ENCODE peak calls at places on chromosomes 5 and 9, in four cellular contexts. One of them, this sample, is unnamed.

GRCh38 chr5:2370626-2371418 is 380.7 kb downstream of the IRX2 start:
- DNase-seq in activated CD4-positive, CD25-positive, alpha-beta regulatory T cell: no peak
- DNase-seq in T1000: no peak
- DNase-seq in activated naive CD4-positive, alpha-beta T cell treated with anti-CD3 and anti-CD28 coated beads, Interleukin-2, amount 10 ng/mL, durations not matched to agents 7 days and 5 days: no peak
- DNase-seq in this sample: no peak

GRCh38 chr5:176742246-176743105 is 67.9 kb upstream of the UNC5A start:
- DNase-seq in activated CD4-positive, CD25-positive, alpha-beta regulatory T cell: no peak
- DNase-seq in T1000: no peak
- DNase-seq in activated naive CD4-positive, alpha-beta T cell treated with anti-CD3 and anti-CD28 coated beads, Interleukin-2, amount 10 ng/mL, durations not matched to agents 7 days and 5 days: no peak
- DNase-seq in this sample: no peak

GRCh38 chr5:142827934-142828576 is 57.9 kb downstream of the ARHGAP26 start:
- DNase-seq in activated CD4-positive, CD25-positive, alpha-beta regulatory T cell: no peak
- DNase-seq in T1000: no peak
- DNase-seq in activated naive CD4-positive, alpha-beta T cell treated with anti-CD3 and anti-CD28 coated beads, Interleukin-2, amount 10 ng/mL, durations not matched to agents 7 days and 5 days: no peak
- DNase-seq in this sample: no peak

GRCh38 chr5:158235159-158235547 is 376.2 kb upstream of the CLINT1 start:
- DNase-seq in activated CD4-positive, CD25-positive, alpha-beta regulatory T cell: no peak
- DNase-seq in T1000: no peak
- DNase-seq in activated naive CD4-positive, alpha-beta T cell treated with anti-CD3 and anti-CD28 coated beads, Interleukin-2, amount 10 ng/mL, durations not matched to agents 7 days and 5 days: no peak
- DNase-seq in this sample: no peak

GRCh38 chr9:78676623-78677022 is 379.7 kb downstream of the PSAT1 start:
- DNase-seq in activated CD4-positive, CD25-positive, alpha-beta regulatory T cell: no peak
- DNase-seq in T1000: no peak
- DNase-seq in activated naive CD4-positive, alpha-beta T cell treated with anti-CD3 and anti-CD28 coated beads, Interleukin-2, amount 10 ng/mL, durations not matched to agents 7 days and 5 days: no peak
- DNase-seq in this sample: no peak

GRCh38 chr9:73434826-73435225 is 283.2 kb downstream of the ANXA1 start:
- DNase-seq in activated CD4-positive, CD25-positive, alpha-beta regulatory T cell: no peak
- DNase-seq in T1000: no peak
- DNase-seq in activated naive CD4-positive, alpha-beta T cell treated with anti-CD3 and anti-CD28 coated beads, Interleukin-2, amount 10 ng/mL, durations not matched to agents 7 days and 5 days: no peak
- DNase-seq in this sample: no peak

GRCh38 chr5:95861858-95862561 is 39.5 kb upstream of the GLRX start:
- DNase-seq in activated CD4-positive, CD25-positive, alpha-beta regulatory T cell: no peak
- DNase-seq in T1000: no peak
- DNase-seq in activated naive CD4-positive, alpha-beta T cell treated with anti-CD3 and anti-CD28 coated beads, Interleukin-2, amount 10 ng/mL, durations not matched to agents 7 days and 5 days: peak
- DNase-seq in this sample: no peak

GRCh38 chr9:106286249-106286648 is 576.7 kb upstream of the ZNF462 start:
- DNase-seq in activated CD4-positive, CD25-positive, alpha-beta regulatory T cell: no peak
- DNase-seq in T1000: no peak
- DNase-seq in activated naive CD4-positive, alpha-beta T cell treated with anti-CD3 and anti-CD28 coated beads, Interleukin-2, amount 10 ng/mL, durations not matched to agents 7 days and 5 days: no peak
- DNase-seq in this sample: no peak

GRCh38 chr5:140189977-140190867 is 15.2 kb downstream of the CYSTM1 start:
- DNase-seq in activated CD4-positive, CD25-positive, alpha-beta regulatory T cell: no peak
- DNase-seq in T1000: no peak
- DNase-seq in activated naive CD4-positive, alpha-beta T cell treated with anti-CD3 and anti-CD28 coated beads, Interleukin-2, amount 10 ng/mL, durations not matched to agents 7 days and 5 days: no peak
- DNase-seq in this sample: no peak

GRCh38 chr5:919356-920000 is 26.8 kb downstream of the TRIP13 start:
- DNase-seq in activated CD4-positive, CD25-positive, alpha-beta regulatory T cell: no peak
- DNase-seq in T1000: no peak
- DNase-seq in activated naive CD4-positive, alpha-beta T cell treated with anti-CD3 and anti-CD28 coated beads, Interleukin-2, amount 10 ng/mL, durations not matched to agents 7 days and 5 days: no peak
- DNase-seq in this sample: no peak

GRCh38 chr9:88578486-88579362 is 43.7 kb downstream of the NXNL2 start:
- DNase-seq in activated CD4-positive, CD25-positive, alpha-beta regulatory T cell: peak
- DNase-seq in T1000: peak
- DNase-seq in activated naive CD4-positive, alpha-beta T cell treated with anti-CD3 and anti-CD28 coated beads, Interleukin-2, amount 10 ng/mL, durations not matched to agents 7 days and 5 days: peak
- DNase-seq in this sample: peak

GRCh38 chr5:96113170-96113939 is 151.7 kb upstream of the ELL2 start:
- DNase-seq in activated CD4-positive, CD25-positive, alpha-beta regulatory T cell: no peak
- DNase-seq in T1000: no peak
- DNase-seq in activated naive CD4-positive, alpha-beta T cell treated with anti-CD3 and anti-CD28 coated beads, Interleukin-2, amount 10 ng/mL, durations not matched to agents 7 days and 5 days: no peak
- DNase-seq in this sample: no peak

GRCh38 chr5:111983459-111983858 is 226.5 kb upstream of the NREP start:
- DNase-seq in activated CD4-positive, CD25-positive, alpha-beta regulatory T cell: no peak
- DNase-seq in T1000: no peak
- DNase-seq in activated naive CD4-positive, alpha-beta T cell treated with anti-CD3 and anti-CD28 coated beads, Interleukin-2, amount 10 ng/mL, durations not matched to agents 7 days and 5 days: no peak
- DNase-seq in this sample: no peak

GRCh38 chr5:177327539-177328522 is 16.1 kb upstream of the MXD3 start:
- DNase-seq in activated CD4-positive, CD25-positive, alpha-beta regulatory T cell: no peak
- DNase-seq in T1000: peak
- DNase-seq in activated naive CD4-positive, alpha-beta T cell treated with anti-CD3 and anti-CD28 coated beads, Interleukin-2, amount 10 ng/mL, durations not matched to agents 7 days and 5 days: no peak
- DNase-seq in this sample: no peak

GRCh38 chr5:89200899-89201298 is 317.9 kb upstream of the MEF2C start:
- DNase-seq in activated CD4-positive, CD25-positive, alpha-beta regulatory T cell: no peak
- DNase-seq in T1000: no peak
- DNase-seq in activated naive CD4-positive, alpha-beta T cell treated with anti-CD3 and anti-CD28 coated beads, Interleukin-2, amount 10 ng/mL, durations not matched to agents 7 days and 5 days: no peak
- DNase-seq in this sample: no peak

GRCh38 chr9:70484232-70485130 is 70.0 kb upstream of the KLF9 start:
- DNase-seq in activated CD4-positive, CD25-positive, alpha-beta regulatory T cell: no peak
- DNase-seq in T1000: no peak
- DNase-seq in activated naive CD4-positive, alpha-beta T cell treated with anti-CD3 and anti-CD28 coated beads, Interleukin-2, amount 10 ng/mL, durations not matched to agents 7 days and 5 days: no peak
- DNase-seq in this sample: no peak

GRCh38 chr9:73146113-73146815 is 5.4 kb upstream of the ANXA1 start:
- DNase-seq in activated CD4-positive, CD25-positive, alpha-beta regulatory T cell: no peak
- DNase-seq in T1000: no peak
- DNase-seq in activated naive CD4-positive, alpha-beta T cell treated with anti-CD3 and anti-CD28 coated beads, Interleukin-2, amount 10 ng/mL, durations not matched to agents 7 days and 5 days: no peak
- DNase-seq in this sample: no peak

GRCh38 chr9:10371824-10372223 is 241.0 kb downstream of the PTPRD start:
- DNase-seq in activated CD4-positive, CD25-positive, alpha-beta regulatory T cell: no peak
- DNase-seq in T1000: no peak
- DNase-seq in activated naive CD4-positive, alpha-beta T cell treated with anti-CD3 and anti-CD28 coated beads, Interleukin-2, amount 10 ng/mL, durations not matched to agents 7 days and 5 days: no peak
- DNase-seq in this sample: no peak

GRCh38 chr5:36261186-36261585 is 19.5 kb upstream of the NADK2 start:
- DNase-seq in activated CD4-positive, CD25-positive, alpha-beta regulatory T cell: no peak
- DNase-seq in T1000: no peak
- DNase-seq in activated naive CD4-positive, alpha-beta T cell treated with anti-CD3 and anti-CD28 coated beads, Interleukin-2, amount 10 ng/mL, durations not matched to agents 7 days and 5 days: no peak
- DNase-seq in this sample: no peak

GRCh38 chr9:134358026-134358967 is 32.0 kb downstream of the RXRA start:
- DNase-seq in activated CD4-positive, CD25-positive, alpha-beta regulatory T cell: no peak
- DNase-seq in T1000: peak
- DNase-seq in activated naive CD4-positive, alpha-beta T cell treated with anti-CD3 and anti-CD28 coated beads, Interleukin-2, amount 10 ng/mL, durations not matched to agents 7 days and 5 days: no peak
- DNase-seq in this sample: no peak

GRCh38 chr9:99576002-99576401 is 245.7 kb upstream of the NR4A3 start:
- DNase-seq in activated CD4-positive, CD25-positive, alpha-beta regulatory T cell: no peak
- DNase-seq in T1000: no peak
- DNase-seq in activated naive CD4-positive, alpha-beta T cell treated with anti-CD3 and anti-CD28 coated beads, Interleukin-2, amount 10 ng/mL, durations not matched to agents 7 days and 5 days: no peak
- DNase-seq in this sample: no peak